ENCODE peak calls at places on chromosomes 3 and 15, in eight cellular contexts. R is fibroblast of mammary gland, X is hippocampal formation, D is IMR-90, E is cardiac fibroblast, O is GM20000, H is lower leg skin, S is glutamatergic neuron. V is an unnamed sample.

GRCh38 chr15:49978171-49978570 is 140.9 kb downstream of the ATP8B4 start:
- DNase-seq in S (no peak), H (no peak), X (no peak), D (no peak), R (no peak), E (no peak), O (no peak), V (no peak)

GRCh38 chr15:88621789-88622604 is 857 bp downstream of the AEN start:
- DNase-seq in X (no peak), D (peak), O (peak), E (peak), R (peak), H (no peak), S (no peak), V (peak)

GRCh38 chr3:156181509-156181908 is 61.1 kb downstream of the KCNAB1 start:
- DNase-seq in X (no peak), H (no peak), S (no peak), E (peak), R (peak), D (peak), O (no peak), V (no peak)

GRCh38 chr15:69924531-69924930 is 173.2 kb downstream of the TLE3 start:
- DNase-seq in S (no peak), E (no peak), O (no peak), X (no peak), D (no peak), H (no peak), R (no peak), V (no peak)

GRCh38 chr15:89349212-89349558 is 14.6 kb upstream of the POLG start:
- DNase-seq in H (no peak), D (no peak), X (no peak), R (no peak), E (no peak), S (no peak), O (no peak), V (no peak)

GRCh38 chr3:100210777-100211145 is 50.0 kb upstream of the TBC1D23 start:
- DNase-seq in E (peak), S (no peak), H (no peak), R (peak), D (peak), X (no peak), O (peak), V (peak)

GRCh38 chr3:45870099-45870498 is 16.2 kb upstream of the CCR9 start:
- DNase-seq in S (no peak), E (no peak), H (no peak), O (no peak), R (no peak), X (no peak), D (no peak), V (no peak)

GRCh38 chr15:79431636-79432344 is at the start of gene MINAR1:
- DNase-seq in S (peak), D (peak), O (peak), E (peak), X (no peak), R (peak), H (no peak), V (no peak)

GRCh38 chr15:44584162-44584749 is 47.3 kb downstream of the EIF3J start:
- DNase-seq in H (no peak), D (no peak), S (peak), O (no peak), E (peak), X (no peak), R (peak), V (peak)

GRCh38 chr3:110344897-110345767 is 726.5 kb upstream of the NECTIN3 start:
- DNase-seq in E (peak), X (no peak), D (peak), O (no peak), H (no peak), S (no peak), R (no peak), V (no peak)

GRCh38 chr3:124882749-124883148 is 4.4 kb downstream of the ITGB5 start:
- DNase-seq in H (no peak), S (no peak), E (no peak), X (no peak), R (no peak), O (no peak), D (peak), V (no peak)

GRCh38 chr3:188542196-188542595 is 388.2 kb downstream of the LPP start:
- DNase-seq in X (no peak), H (no peak), D (no peak), E (no peak), O (no peak), R (no peak), S (no peak), V (no peak)

GRCh38 chr3:64520334-64520733 is 167.5 kb downstream of the ADAMTS9 start:
- DNase-seq in X (no peak), E (no peak), D (no peak), H (no peak), O (no peak), R (no peak), S (no peak), V (no peak)

GRCh38 chr3:133661454-133662255 is at the start of gene TOPBP1:
- DNase-seq in X (peak), O (peak), S (peak), D (peak), R (peak), E (peak), H (peak), V (peak)

GRCh38 chr3:72969766-72970165 is 26.8 kb upstream of the PPP4R2 start:
- DNase-seq in O (no peak), R (peak), S (no peak), X (no peak), E (peak), H (no peak), D (peak), V (no peak)

GRCh38 chr3:32421991-32422859 is 30.6 kb downstream of the CMTM7 start:
- DNase-seq in X (peak), D (peak), O (no peak), S (no peak), H (peak), R (peak), E (peak), V (no peak)

GRCh38 chr3:99484871-99485270 is 153.5 kb upstream of the COL8A1 start:
- DNase-seq in D (peak), X (no peak), H (no peak), O (no peak), R (peak), E (peak), S (no peak), V (no peak)

GRCh38 chr15:93027413-93027812 is 61.6 kb downstream of the RGMA start:
- DNase-seq in D (no peak), S (no peak), X (no peak), O (no peak), E (no peak), R (no peak), H (peak), V (no peak)

GRCh38 chr15:85800460-85801123 is 5.9 kb upstream of the KLHL25 start:
- DNase-seq in O (no peak), E (peak), D (peak), S (no peak), X (no peak), R (peak), H (no peak), V (no peak)

GRCh38 chr3:184395320-184395660 is 15.4 kb downstream of the CHRD start:
- DNase-seq in R (no peak), O (no peak), H (no peak), E (no peak), S (peak), D (no peak), X (no peak), V (no peak)

GRCh38 chr3:137709011-137709601 is 55.0 kb upstream of the SOX14 start:
- DNase-seq in R (no peak), E (peak), D (no peak), H (no peak), X (no peak), O (peak), S (no peak), V (peak)

GRCh38 chr15:25093455-25094029 is 138.8 kb downstream of the SNRPN start:
- DNase-seq in H (no peak), R (no peak), E (no peak), D (no peak), S (no peak), X (no peak), O (no peak), V (no peak)

GRCh38 chr15:37582852-37583251 is 351.6 kb upstream of the TMCO5A start:
- DNase-seq in E (no peak), D (no peak), O (no peak), H (no peak), R (no peak), X (no peak), S (no peak), V (no peak)

GRCh38 chr3:184230081-184230602 is 757 bp downstream of the VWA5B2 start:
- DNase-seq in X (no peak), R (no peak), O (peak), E (no peak), S (peak), H (no peak), D (no peak), V (no peak)